ENCODE peak calls at places on chromosomes 1 and 21, in ten cellular contexts. O is astrocyte of the cerebellum, A is nephron progenitor cell, C is upper lobe of right lung, P is OCI-LY7, B is cardiac fibroblast, H is uterus, J is HL-60, U is IMR-90, R is adrenal gland. V is an unnamed sample.

GRCh38 chr1:204846546-204846945 is 24.1 kb upstream of the NFASC start:
- DNase-seq in O (no peak), A (no peak), C (no peak), P (no peak), B (no peak), H (no peak), J (no peak), U (no peak), R (no peak), V (no peak)

GRCh38 chr1:183272390-183272801 is 86.3 kb downstream of the LAMC2 start:
- DNase-seq in O (no peak), A (no peak), C (no peak), P (no peak), B (peak), H (no peak), J (no peak), U (peak), R (no peak), V (peak)

GRCh38 chr1:218164111-218164929 is 120.8 kb upstream of the RRP15 start:
- DNase-seq in O (peak), A (peak), C (peak), P (peak), B (peak), H (no peak), J (no peak), U (peak), R (no peak), V (no peak)

GRCh38 chr1:2496087-2496622 is 20.1 kb downstream of the PLCH2 start:
- DNase-seq in O (no peak), A (no peak), C (no peak), P (peak), B (no peak), H (no peak), J (no peak), U (no peak), R (no peak), V (no peak)

GRCh38 chr21:46538851-46539666 is 65.8 kb downstream of the S100B start:
- DNase-seq in O (no peak), A (no peak), C (no peak), P (no peak), B (no peak), H (no peak), J (no peak), U (no peak), R (no peak), V (no peak)

GRCh38 chr1:236495359-236496120 is 28.2 kb upstream of the LGALS8 start:
- DNase-seq in O (no peak), A (no peak), C (no peak), P (no peak), B (no peak), H (no peak), J (no peak), U (no peak), R (no peak), V (no peak)

GRCh38 chr1:98314591-98314990 is 346.9 kb upstream of the SNX7 start:
- DNase-seq in O (no peak), A (no peak), C (no peak), P (no peak), B (no peak), H (no peak), J (no peak), U (no peak), R (no peak), V (no peak)

GRCh38 chr1:220410681-220411080 is 117.3 kb upstream of the MARK1 start:
- DNase-seq in O (no peak), A (no peak), C (no peak), P (no peak), B (no peak), H (no peak), J (no peak), U (no peak), R (no peak), V (no peak)

GRCh38 chr1:219271914-219272545 is 98.4 kb downstream of the LYPLAL1 start:
- DNase-seq in O (peak), A (no peak), C (no peak), P (no peak), B (no peak), H (no peak), J (no peak), U (peak), R (no peak), V (no peak)

GRCh38 chr1:202319381-202320080 is 22.2 kb downstream of the UBE2T start:
- DNase-seq in O (no peak), A (no peak), C (no peak), P (no peak), B (no peak), H (no peak), J (no peak), U (peak), R (no peak), V (no peak)

GRCh38 chr1:214427871-214428277 is 123.5 kb downstream of the PTPN14 start:
- DNase-seq in O (peak), A (no peak), C (no peak), P (peak), B (peak), H (no peak), J (peak), U (peak), R (no peak), V (peak)

GRCh38 chr21:38863291-38863690 is 57.6 kb downstream of the ETS2 start:
- DNase-seq in O (no peak), A (no peak), C (no peak), P (no peak), B (no peak), H (no peak), J (no peak), U (no peak), R (no peak), V (no peak)

GRCh38 chr1:173733912-173734311 is 19.1 kb downstream of the KLHL20 start:
- DNase-seq in O (no peak), A (no peak), C (no peak), P (no peak), B (no peak), H (no peak), J (no peak), U (no peak), R (no peak), V (no peak)

GRCh38 chr1:3504823-3505155 is 50.3 kb downstream of the ARHGEF16 start:
- DNase-seq in O (no peak), A (no peak), C (no peak), P (no peak), B (no peak), H (no peak), J (no peak), U (no peak), R (no peak), V (no peak)

GRCh38 chr1:182149411-182149965 is 88.0 kb upstream of the ZNF648 start:
- DNase-seq in O (peak), A (no peak), C (no peak), P (no peak), B (peak), H (peak), J (peak), U (peak), R (peak), V (no peak)

GRCh38 chr1:160726498-160727391 is 12.3 kb upstream of the SLAMF7 start:
- DNase-seq in O (peak), A (peak), C (no peak), P (peak), B (peak), H (no peak), J (peak), U (peak), R (peak), V (peak)

GRCh38 chr1:155929057-155929456 is 5.2 kb downstream of the KHDC4 start:
- DNase-seq in O (no peak), A (no peak), C (no peak), P (no peak), B (peak), H (no peak), J (no peak), U (no peak), R (no peak), V (no peak)

GRCh38 chr1:204398197-204399125 is 13.2 kb downstream of the PPP1R15B start:
- DNase-seq in O (peak), A (peak), C (peak), P (peak), B (peak), H (no peak), J (peak), U (peak), R (peak), V (peak)

GRCh38 chr1:106022312-106022902 is 1034.1 kb upstream of the PRMT6 start:
- DNase-seq in O (no peak), A (no peak), C (no peak), P (peak), B (peak), H (no peak), J (no peak), U (no peak), R (no peak), V (peak)

GRCh38 chr1:54139711-54140110 is 13.1 kb downstream of the CDCP2 start:
- DNase-seq in O (no peak), A (no peak), C (no peak), P (no peak), B (no peak), H (no peak), J (no peak), U (no peak), R (no peak), V (no peak)

GRCh38 chr1:214636436-214636835 is 33.4 kb downstream of the CENPF start:
- DNase-seq in O (no peak), A (no peak), C (no peak), P (no peak), B (no peak), H (no peak), J (no peak), U (no peak), R (no peak), V (no peak)

GRCh38 chr1:173356211-173356762 is 120.8 kb upstream of the PRDX6 start:
- DNase-seq in O (no peak), A (no peak), C (no peak), P (no peak), B (no peak), H (no peak), J (no peak), U (peak), R (no peak), V (no peak)

GRCh38 chr1:154744352-154744751 is 125.7 kb downstream of the KCNN3 start:
- DNase-seq in O (no peak), A (no peak), C (no peak), P (no peak), B (no peak), H (no peak), J (no peak), U (no peak), R (no peak), V (no peak)

GRCh38 chr1:150973826-150974579 is 632 bp downstream of the CERS2 start:
- DNase-seq in O (no peak), A (no peak), C (peak), P (peak), B (no peak), H (peak), J (peak), U (no peak), R (no peak), V (no peak)

GRCh38 chr21:25772680-25773079 is 37.9 kb downstream of the GABPA start:
- DNase-seq in O (no peak), A (no peak), C (no peak), P (no peak), B (peak), H (no peak), J (peak), U (no peak), R (no peak), V (peak)

GRCh38 chr21:32538147-32538792 is 47.1 kb downstream of the TCP10L start:
- DNase-seq in O (no peak), A (no peak), C (no peak), P (no peak), B (no peak), H (no peak), J (peak), U (no peak), R (no peak), V (no peak)

GRCh38 chr1:66298427-66298826 is 235.5 kb upstream of the SGIP1 start:
- DNase-seq in O (no peak), A (no peak), C (peak), P (no peak), B (no peak), H (no peak), J (no peak), U (no peak), R (no peak), V (no peak)

GRCh38 chr1:170010443-170010842 is 64.1 kb downstream of the KIFAP3 start:
- DNase-seq in O (peak), A (peak), C (no peak), P (peak), B (peak), H (peak), J (peak), U (peak), R (no peak), V (peak)

GRCh38 chr21:37547615-37547975 is 181.0 kb downstream of the DYRK1A start:
- DNase-seq in O (no peak), A (no peak), C (no peak), P (no peak), B (no peak), H (no peak), J (no peak), U (no peak), R (no peak), V (no peak)

GRCh38 chr1:89023026-89023425 is 360 bp upstream of the GBP3 start:
- DNase-seq in O (no peak), A (no peak), C (no peak), P (no peak), B (no peak), H (no peak), J (no peak), U (no peak), R (no peak), V (no peak)

GRCh38 chr1:99700020-99700419 is 54.1 kb downstream of the PALMD start:
- DNase-seq in O (no peak), A (no peak), C (no peak), P (no peak), B (no peak), H (no peak), J (no peak), U (no peak), R (no peak), V (no peak)

GRCh38 chr1:66231162-66232077 is 302.5 kb upstream of the SGIP1 start:
- DNase-seq in O (no peak), A (no peak), C (no peak), P (no peak), B (peak), H (no peak), J (no peak), U (peak), R (no peak), V (peak)

GRCh38 chr1:26996665-26997064 is 3.2 kb downstream of the TRNP1 start:
- DNase-seq in O (no peak), A (no peak), C (no peak), P (no peak), B (no peak), H (no peak), J (no peak), U (no peak), R (no peak), V (no peak)

GRCh38 chr1:51648180-51649109 is 31.6 kb downstream of the OSBPL9 start:
- DNase-seq in O (no peak), A (no peak), C (no peak), P (no peak), B (peak), H (no peak), J (peak), U (peak), R (peak), V (no peak)

DNA sequence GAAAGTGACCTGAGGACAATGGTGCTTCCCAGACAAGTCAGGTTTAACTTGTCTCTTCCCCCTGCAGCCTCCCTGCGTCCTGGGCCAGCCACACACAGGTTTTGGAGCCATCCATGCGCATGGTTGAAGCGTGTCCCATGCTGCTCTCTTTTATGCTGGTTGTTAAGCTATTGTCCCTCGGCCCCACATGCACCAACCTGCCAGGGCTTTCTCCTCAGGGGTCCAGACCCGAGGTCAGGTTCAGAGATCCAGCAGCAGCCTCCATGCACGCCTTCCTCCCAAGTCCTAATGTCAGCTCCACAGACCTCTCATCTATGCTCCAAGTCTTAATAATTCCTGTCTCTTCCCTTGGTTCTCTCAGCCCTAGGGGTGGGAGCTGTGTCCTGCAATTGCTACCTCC is 1.6 kb downstream of the ABCA4 start:
- DNase-seq in O (no peak), A (no peak), C (no peak), P (no peak), B (no peak), H (no peak), J (no peak), U (no peak), R (no peak), V (no peak)
- TF ChIP-seq CTCF in O (no peak), A (no peak), C (no peak), P (no peak), B (no peak), H (no peak), J (no peak), U (no peak), R (no peak), V (no peak)

DNA sequence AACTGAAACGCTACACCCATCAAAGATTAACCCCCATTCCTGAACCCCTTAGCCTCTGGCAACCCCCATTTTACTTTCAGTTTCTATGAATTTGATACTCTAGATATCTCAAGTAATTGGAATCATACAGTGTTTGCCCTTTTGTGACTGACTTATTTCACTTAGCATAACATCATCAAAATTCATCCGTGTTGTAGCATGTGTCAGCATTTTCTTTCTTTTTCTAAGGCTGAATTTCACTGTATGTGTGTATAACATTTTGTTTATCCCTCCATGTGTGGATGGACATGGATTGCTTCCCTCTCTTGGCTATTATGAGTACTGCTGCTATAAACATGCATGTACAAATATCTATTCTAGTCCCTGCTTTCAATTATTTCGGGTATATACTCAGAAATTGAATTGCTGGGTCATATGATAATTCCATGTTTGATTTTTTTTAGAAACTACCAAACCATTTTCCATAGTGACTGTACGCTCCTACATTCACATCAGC is 97.3 kb downstream of the MAP3K21 start:
- DNase-seq in O (no peak), A (no peak), C (no peak), P (no peak), B (no peak), H (no peak), J (no peak), U (no peak), R (no peak), V (no peak)
- TF ChIP-seq CTCF in O (peak), A (peak), C (peak), P (no peak), B (no peak), H (no peak), J (no peak), U (no peak), R (no peak), V (no peak)

GRCh38 chr1:34398916-34399275 is 222.2 kb downstream of the C1orf94 start:
- DNase-seq in O (no peak), A (no peak), C (no peak), P (no peak), B (no peak), H (no peak), J (no peak), U (no peak), R (no peak), V (no peak)
- TF ChIP-seq CTCF in O (no peak), A (no peak), C (no peak), P (peak), B (no peak), H (no peak), J (no peak), U (no peak), R (no peak), V (no peak)

GRCh38 chr1:179968284-179968993 is 13.8 kb downstream of the CEP350 start:
- DNase-seq in O (no peak), A (no peak), C (no peak), P (no peak), B (no peak), H (no peak), J (no peak), U (no peak), R (no peak), V (no peak)
- TF ChIP-seq CTCF in O (no peak), A (no peak), C (no peak), P (no peak), B (no peak), H (no peak), J (no peak), U (no peak), R (no peak), V (no peak)

GRCh38 chr1:46996659-46997281 is 26.7 kb upstream of the CYP4X1 start:
- DNase-seq in O (no peak), A (no peak), C (no peak), P (no peak), B (no peak), H (no peak), J (peak), U (no peak), R (no peak), V (no peak)

DNA sequence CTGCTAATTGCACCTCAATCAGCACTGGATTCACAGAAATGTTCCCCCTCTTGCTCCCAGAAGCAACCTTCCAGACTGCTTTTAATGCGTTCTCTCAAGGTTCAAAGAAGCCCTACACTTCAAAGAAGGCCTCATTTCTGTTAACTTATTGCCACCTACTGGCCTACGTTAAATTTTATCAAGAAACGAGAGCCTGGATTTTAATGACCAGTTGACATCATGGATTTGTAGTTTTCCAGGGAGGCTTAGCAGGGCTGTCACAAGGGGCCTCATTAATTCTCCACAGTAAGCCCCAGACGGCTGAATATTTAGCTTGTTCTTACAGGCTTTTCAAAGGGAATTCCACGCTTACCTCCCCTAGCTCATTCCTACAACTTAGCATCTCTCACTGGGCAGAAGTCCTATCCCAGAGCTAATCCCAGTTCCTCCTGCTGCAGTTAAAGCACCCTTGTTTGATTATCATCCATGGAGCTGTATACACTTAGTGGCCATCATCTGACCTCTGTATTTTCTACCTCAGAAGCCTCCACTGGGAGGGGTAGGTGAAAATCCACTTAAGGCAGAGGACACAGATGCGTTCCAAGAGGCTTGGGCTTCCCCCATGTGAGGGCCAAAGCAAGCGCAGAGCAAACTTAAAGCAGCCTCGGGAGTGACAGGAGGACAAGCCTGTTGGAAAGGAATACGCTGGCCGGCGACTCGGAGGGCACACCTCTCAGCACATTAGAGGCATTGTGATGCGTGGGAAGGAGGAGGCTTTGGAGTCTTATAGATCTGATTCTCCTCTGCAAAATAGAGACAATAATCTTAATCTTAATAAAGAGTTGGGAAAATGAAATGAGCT is 32.2 kb upstream of the CYP4X1 start:
- DNase-seq in O (no peak), A (no peak), C (no peak), P (peak), B (no peak), H (no peak), J (no peak), U (no peak), R (no peak), V (no peak)
- TF ChIP-seq CTCF in O (peak), A (no peak), C (peak), P (peak), B (no peak), H (no peak), J (no peak), U (no peak), R (no peak), V (peak)